ENCODE peak calls at places on chromosomes 5 and 9, in four cellular contexts. S is left colon, C is heart right ventricle, U is pulmonary artery endothelial cell. O is an unnamed sample.
A peak's percentile ranks its signal among the peaks of the same experiment; 100 is the strongest.

GRCh38 chr5:87562068-87562467 is 149.3 kb upstream of the CCNH start:
- DNase-seq in S (no peak), C (no peak), U (no peak), O (no peak)

GRCh38 chr5:125743939-125744338 is 679.3 kb upstream of the GRAMD2B start:
- DNase-seq in S (no peak), C (no peak), U (no peak), O (no peak)

GRCh38 chr5:175288048-175288621 is 155.8 kb downstream of the DRD1 start:
- DNase-seq in S (peak; percentile 5), C (no peak), U (no peak), O (no peak)

GRCh38 chr9:97853844-97854695 is 1.0 kb downstream of the FOXE1 start:
- DNase-seq in S (no peak), C (no peak), U (no peak), O (peak; percentile 82)

GRCh38 chr9:109775516-109775915 is 4.5 kb upstream of the PALM2AKAP2 start:
- DNase-seq in S (no peak), C (no peak), U (no peak), O (no peak)

GRCh38 chr5:176629853-176630680 is at the start of the genes EIF4E1B and SNCB:
- DNase-seq in S (no peak), C (peak; percentile 39), U (no peak), O (no peak)

GRCh38 chr5:80109549-80110478 is 74.7 kb downstream of the THBS4 start:
- DNase-seq in S (peak; percentile 23), C (peak; percentile 59), U (no peak), O (no peak)

GRCh38 chr5:106874974-106875373 is 795.8 kb downstream of the EFNA5 start:
- DNase-seq in S (no peak), C (no peak), U (no peak), O (no peak)

GRCh38 chr9:129143031-129143441 is 31.8 kb downstream of the PTPA start:
- DNase-seq in S (peak; percentile 89), C (peak; percentile 91), U (peak; percentile 68), O (peak; percentile 89)

GRCh38 chr9:132562313-132562588 is 20.2 kb upstream of the BARHL1 start:
- DNase-seq in S (no peak), C (no peak), U (no peak), O (no peak)

GRCh38 chr9:69996947-69997346 is 46.7 kb upstream of the MAMDC2 start:
- DNase-seq in S (no peak), C (no peak), U (no peak), O (no peak)

GRCh38 chr5:150345716-150346115 is 11.8 kb upstream of the TCOF1 start:
- DNase-seq in S (no peak), C (no peak), U (no peak), O (no peak)

GRCh38 chr9:91197232-91198181 is 164.2 kb downstream of the AUH start:
- DNase-seq in S (peak; percentile 68), C (no peak), U (no peak), O (no peak)

GRCh38 chr5:113382736-113383135 is 52.1 kb downstream of the TSSK1B start:
- DNase-seq in S (no peak), C (no peak), U (peak; percentile 19), O (no peak)

GRCh38 chr9:109028457-109028856 is 15.2 kb upstream of the CTNNAL1 start:
- DNase-seq in S (no peak), C (no peak), U (no peak), O (no peak)

GRCh38 chr5:96943829-96944228 is 7.9 kb downstream of the LNPEP start:
- DNase-seq in S (no peak), C (no peak), U (no peak), O (no peak)

GRCh38 chr5:52837591-52838001 is 49.9 kb downstream of the ITGA1 start:
- DNase-seq in S (no peak), C (no peak), U (no peak), O (no peak)

GRCh38 chr5:83387041-83387440 is 84.5 kb upstream of the VCAN start:
- DNase-seq in S (no peak), C (no peak), U (no peak), O (no peak)

GRCh38 chr5:10626473-10627013 is 62.7 kb downstream of the ANKRD33B start:
- DNase-seq in S (no peak), C (no peak), U (no peak), O (no peak)

GRCh38 chr5:81020478-81021167 is 60.5 kb downstream of the RASGRF2 start:
- DNase-seq in S (no peak), C (no peak), U (no peak), O (no peak)

GRCh38 chr9:134770972-134771971 is 109.3 kb upstream of the FCN2 start:
- DNase-seq in S (no peak), C (peak; percentile 48), U (no peak), O (no peak)

GRCh38 chr9:135973276-135974219 is 12.4 kb upstream of the UBAC1 start:
- DNase-seq in S (no peak), C (no peak), U (no peak), O (peak; percentile 74)

GRCh38 chr9:107638922-107639321 is 149.4 kb upstream of the KLF4 start:
- DNase-seq in S (peak; percentile 87), C (peak; percentile 54), U (no peak), O (peak; percentile 80)